ENCODE peak calls at places on chromosomes 5 and 9, in four cellular contexts. B is NCI-H1105 treated with DMSO at 0.1 percent for 48 hours, D is fibroblast of the aortic adventitia, F is PC-3. A is an unnamed sample.

GRCh38 chr5:156759156-156759555 is 90.9 kb upstream of the PPP1R2B start:
- DNase-seq in B (no peak), D (no peak), F (no peak), A (no peak)

GRCh38 chr9:133991964-133992779 is at the start of gene VAV2:
- DNase-seq in B (peak), D (peak), F (peak), A (peak)

GRCh38 chr5:137833463-137833862 is 34.2 kb upstream of the MYOT start:
- DNase-seq in B (no peak), D (peak), F (peak), A (no peak)

GRCh38 chr9:69215774-69216482 is 41.9 kb downstream of the TJP2 start:
- DNase-seq in B (no peak), D (peak), F (no peak), A (no peak)

GRCh38 chr9:115715656-115716055 is 437.9 kb upstream of the PAPPA start:
- DNase-seq in B (no peak), D (peak), F (no peak), A (no peak)

GRCh38 chr9:76716270-76716669 is 48.0 kb upstream of the PCA3 start:
- DNase-seq in B (peak), D (peak), F (no peak), A (peak)

GRCh38 chr9:33381231-33381791 is 21.1 kb downstream of the AQP7 start:
- DNase-seq in B (no peak), D (no peak), F (no peak), A (no peak)

GRCh38 chr5:72448368-72448767 is 58.8 kb downstream of the ZNF366 start:
- DNase-seq in B (no peak), D (no peak), F (no peak), A (no peak)